ENCODE peak calls at places on chromosomes 12 and 14, in nine cellular contexts. A, N, Z, M, U, V, R, G and L are unnamed samples.

GRCh38 chr12:43692064-43692463 is 66.5 kb downstream of the PUS7L start:
- DNase-seq in A (no peak), N (no peak), Z (no peak), M (no peak), U (no peak), V (no peak), R (no peak), G (no peak), L (no peak)

GRCh38 chr12:100123316-100124095 is 19.2 kb downstream of the BLTP3B start:
- DNase-seq in A (no peak), N (no peak), Z (no peak), M (no peak), U (no peak), V (no peak), R (no peak), G (no peak), L (no peak)

GRCh38 chr14:87998414-87998813 is 5.4 kb upstream of the GALC start:
- DNase-seq in A (no peak), N (no peak), Z (no peak), M (no peak), U (no peak), V (no peak), R (no peak), G (no peak), L (no peak)

GRCh38 chr14:99654235-99655000 is 9.5 kb downstream of the HHIPL1 start:
- DNase-seq in A (peak), N (no peak), Z (peak), M (peak), U (no peak), V (peak), R (no peak), G (peak), L (peak)

GRCh38 chr12:43362910-43363694 is 188.9 kb downstream of the ADAMTS20 start:
- DNase-seq in A (no peak), N (no peak), Z (no peak), M (no peak), U (no peak), V (no peak), R (no peak), G (no peak), L (no peak)

GRCh38 chr14:83993545-83993944 is 1536.4 kb upstream of the FLRT2 start:
- DNase-seq in A (no peak), N (no peak), Z (no peak), M (no peak), U (no peak), V (no peak), R (no peak), G (no peak), L (no peak)

GRCh38 chr14:77039285-77040058 is 11.0 kb upstream of the IRF2BPL start:
- DNase-seq in A (no peak), N (no peak), Z (peak), M (no peak), U (no peak), V (no peak), R (no peak), G (no peak), L (peak)

GRCh38 chr12:105588126-105588525 is 257.6 kb downstream of the C12orf75 start:
- DNase-seq in A (no peak), N (no peak), Z (no peak), M (no peak), U (no peak), V (no peak), R (no peak), G (no peak), L (no peak)

GRCh38 chr14:103436533-103436932 is 51.3 kb downstream of the MARK3 start:
- DNase-seq in A (no peak), N (no peak), Z (no peak), M (peak), U (no peak), V (no peak), R (no peak), G (no peak), L (no peak)

GRCh38 chr14:22536853-22537338 is 52.1 kb downstream of the DAD1 start:
- DNase-seq in A (no peak), N (no peak), Z (peak), M (peak), U (peak), V (peak), R (peak), G (peak), L (peak)

GRCh38 chr12:63150255-63151060 is 543 bp downstream of the AVPR1A start:
- DNase-seq in A (peak), N (no peak), Z (no peak), M (peak), U (no peak), V (no peak), R (no peak), G (no peak), L (no peak)

GRCh38 chr14:87813691-87814090 is 179.3 kb downstream of the GALC start:
- DNase-seq in A (no peak), N (no peak), Z (no peak), M (no peak), U (no peak), V (no peak), R (no peak), G (no peak), L (no peak)

GRCh38 chr14:102784892-102785597 is 7.8 kb downstream of the TRAF3 start:
- DNase-seq in A (no peak), N (no peak), Z (no peak), M (no peak), U (no peak), V (no peak), R (no peak), G (no peak), L (no peak)

GRCh38 chr14:57974896-57975295 is 109.0 kb upstream of the SLC35F4 start:
- DNase-seq in A (no peak), N (no peak), Z (no peak), M (no peak), U (no peak), V (no peak), R (no peak), G (no peak), L (no peak)

GRCh38 chr12:31119531-31120211 is 46.0 kb downstream of the DDX11 start:
- DNase-seq in A (no peak), N (no peak), Z (no peak), M (no peak), U (no peak), V (no peak), R (no peak), G (no peak), L (no peak)

GRCh38 chr12:73726881-73727280 is 810.8 kb upstream of the ATXN7L3B start:
- DNase-seq in A (no peak), N (no peak), Z (no peak), M (no peak), U (no peak), V (no peak), R (no peak), G (no peak), L (no peak)

GRCh38 chr14:98952595-98953325 is 319.2 kb downstream of the BCL11B start:
- DNase-seq in A (no peak), N (no peak), Z (no peak), M (peak), U (no peak), V (no peak), R (no peak), G (peak), L (no peak)

GRCh38 chr12:69688496-69689427 is 10.3 kb downstream of the BEST3 start:
- DNase-seq in A (peak), N (peak), Z (peak), M (peak), U (no peak), V (peak), R (peak), G (no peak), L (peak)

GRCh38 chr14:36245223-36245622 is 68.7 kb upstream of the PTCSC3 start:
- DNase-seq in A (no peak), N (no peak), Z (no peak), M (no peak), U (no peak), V (no peak), R (no peak), G (no peak), L (no peak)

GRCh38 chr14:24307575-24308341 is at the start of gene CIDEB:
- DNase-seq in A (peak), N (peak), Z (peak), M (peak), U (no peak), V (peak), R (peak), G (peak), L (peak)

GRCh38 chr12:47882796-47883546 is 21.8 kb downstream of the VDR start:
- DNase-seq in A (no peak), N (no peak), Z (no peak), M (no peak), U (peak), V (peak), R (no peak), G (peak), L (peak)

GRCh38 chr12:116806845-116807440 is 68.8 kb downstream of the RNFT2 start:
- DNase-seq in A (no peak), N (no peak), Z (no peak), M (no peak), U (no peak), V (no peak), R (no peak), G (no peak), L (no peak)

GRCh38 chr12:120117961-120118709 is 1.6 kb upstream of the RAB35 start:
- DNase-seq in A (no peak), N (peak), Z (no peak), M (peak), U (no peak), V (no peak), R (peak), G (no peak), L (no peak)

GRCh38 chr14:69260246-69260978 is 454 bp downstream of the GALNT16 start:
- DNase-seq in A (peak), N (no peak), Z (no peak), M (peak), U (no peak), V (no peak), R (peak), G (no peak), L (no peak)

GRCh38 chr14:23559010-23559920 is 3.2 kb downstream of the THTPA start:
- DNase-seq in A (peak), N (peak), Z (no peak), M (peak), U (no peak), V (peak), R (peak), G (no peak), L (peak)

GRCh38 chr12:51275088-51275487 is 4.9 kb upstream of the SMAGP start:
- DNase-seq in A (no peak), N (no peak), Z (no peak), M (no peak), U (no peak), V (no peak), R (no peak), G (no peak), L (peak)

GRCh38 chr12:105522166-105522825 is 191.8 kb downstream of the C12orf75 start:
- DNase-seq in A (no peak), N (no peak), Z (no peak), M (peak), U (no peak), V (no peak), R (no peak), G (no peak), L (no peak)

GRCh38 chr12:22529281-22530060 is 14.9 kb downstream of the C2CD5 start:
- DNase-seq in A (no peak), N (peak), Z (no peak), M (peak), U (no peak), V (no peak), R (peak), G (no peak), L (no peak)

GRCh38 chr14:99176156-99176945 is 95.6 kb downstream of the BCL11B start:
- DNase-seq in A (no peak), N (no peak), Z (no peak), M (no peak), U (no peak), V (peak), R (no peak), G (peak), L (no peak)

GRCh38 chr12:120134307-120134980 is 17.9 kb upstream of the RAB35 start:
- DNase-seq in A (no peak), N (no peak), Z (no peak), M (no peak), U (no peak), V (no peak), R (no peak), G (no peak), L (no peak)

GRCh38 chr14:102979406-102979805 is 56.9 kb downstream of the AMN start:
- DNase-seq in A (no peak), N (no peak), Z (no peak), M (no peak), U (no peak), V (no peak), R (no peak), G (no peak), L (no peak)

GRCh38 chr12:49540229-49541139 is 1.7 kb downstream of the KCNH3 start:
- DNase-seq in A (no peak), N (no peak), Z (no peak), M (no peak), U (no peak), V (no peak), R (no peak), G (peak), L (no peak)

GRCh38 chr12:67452119-67452805 is 183.1 kb downstream of the CAND1 start:
- DNase-seq in A (no peak), N (no peak), Z (no peak), M (no peak), U (peak), V (no peak), R (no peak), G (no peak), L (no peak)

GRCh38 chr14:96268426-96269358 is 12.7 kb downstream of the BDKRB1 start:
- DNase-seq in A (peak), N (no peak), Z (peak), M (peak), U (no peak), V (no peak), R (no peak), G (peak), L (peak)

GRCh38 chr14:94469261-94469660 is 6.7 kb downstream of the SERPINA9 start:
- DNase-seq in A (no peak), N (no peak), Z (no peak), M (no peak), U (no peak), V (no peak), R (no peak), G (peak), L (no peak)

GRCh38 chr12:64178122-64178521 is 44.0 kb downstream of the KICS2 start:
- DNase-seq in A (no peak), N (no peak), Z (no peak), M (no peak), U (no peak), V (no peak), R (no peak), G (no peak), L (no peak)

GRCh38 chr12:45388545-45388944 is 172.7 kb downstream of the ANO6 start:
- DNase-seq in A (no peak), N (peak), Z (peak), M (peak), U (no peak), V (no peak), R (peak), G (no peak), L (peak)

DNA sequence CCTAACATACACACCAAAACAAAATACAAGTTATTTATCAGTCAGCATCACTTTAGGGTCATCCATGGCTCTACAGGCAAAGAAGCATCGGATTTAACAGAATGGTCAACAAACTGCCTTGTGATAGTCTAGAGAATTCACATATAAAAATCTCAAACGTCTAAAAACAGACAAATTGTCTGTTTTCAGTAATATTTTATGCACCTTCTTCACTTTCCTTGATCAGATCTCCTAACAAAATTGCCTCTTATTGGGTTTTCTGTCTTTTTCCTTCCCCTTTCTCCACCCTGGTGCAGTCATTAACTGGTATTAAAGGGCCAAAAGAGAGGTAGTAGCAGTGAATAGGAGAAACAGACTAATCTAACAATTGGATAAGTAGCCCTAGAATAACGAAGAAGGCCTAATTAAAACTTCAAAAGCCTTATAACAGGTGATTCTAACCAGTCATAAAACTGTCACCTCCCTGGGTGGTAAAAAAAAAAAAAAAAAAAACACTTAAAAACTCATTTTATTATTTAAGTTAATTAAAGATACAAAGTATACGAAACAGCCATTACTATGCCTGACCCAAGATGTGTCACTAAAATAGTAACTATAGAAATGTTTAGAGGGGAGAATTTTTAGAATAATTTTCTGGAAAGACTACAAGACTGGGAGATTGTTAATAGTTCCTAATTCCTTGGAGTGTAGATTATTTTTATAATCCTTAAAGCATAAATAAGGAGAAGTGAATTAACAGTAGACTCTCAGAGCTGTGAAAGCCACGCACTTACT is 1.5 kb downstream of the KIF21A start:
- DNase-seq in A (no peak), N (no peak), Z (no peak), M (no peak), U (no peak), V (no peak), R (no peak), G (no peak), L (no peak)
- H3K4me3 ChIP-seq in A (no peak), N (peak), Z (peak), M (peak), U (peak), V (peak), R (peak), G (no peak), L (peak)

DNA sequence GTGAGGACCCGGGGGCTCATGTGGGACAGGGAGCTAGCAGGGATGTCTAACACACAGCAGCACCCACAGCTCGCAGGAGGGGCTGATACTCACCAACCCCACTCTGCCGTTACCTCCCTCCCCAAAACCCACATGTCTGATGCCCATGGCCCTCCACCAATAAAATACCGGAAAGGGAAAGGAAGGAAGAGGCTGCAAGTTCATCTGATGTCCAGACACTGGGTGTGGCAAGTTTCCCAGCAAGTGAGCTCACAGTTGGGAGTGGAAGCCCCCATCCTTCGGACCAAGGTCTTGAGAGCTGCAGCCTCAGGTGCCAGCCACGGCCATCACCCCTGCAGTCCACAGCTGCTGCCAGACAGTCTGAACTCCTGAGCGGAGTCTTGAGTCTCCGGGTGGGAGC is 39.3 kb upstream of the DIO3 start:
- DNase-seq in A (no peak), N (no peak), Z (no peak), M (no peak), U (no peak), V (no peak), R (no peak), G (no peak), L (no peak)
- TF ChIP-seq EP300 in A (no peak), N (no peak), Z (no peak), M (no peak), U (no peak), V (no peak), R (no peak), G (no peak), L (no peak)

GRCh38 chr12:6851153-6851920 is at the start of gene CDCA3:
- DNase-seq in A (peak), N (peak), Z (peak), M (peak), U (peak), V (peak), R (peak), G (peak), L (peak)

GRCh38 chr12:6853626-6854025 is 1.7 kb downstream of the USP5 start:
- DNase-seq in A (no peak), N (no peak), Z (no peak), M (no peak), U (no peak), V (no peak), R (no peak), G (no peak), L (no peak)

GRCh38 chr12:6852651-6853354 is 853 bp downstream of the USP5 start:
- DNase-seq in A (peak), N (peak), Z (no peak), M (peak), U (no peak), V (peak), R (peak), G (peak), L (peak)

GRCh38 chr12:6850796-6851152 is 312 bp downstream of the CDCA3 start:
- DNase-seq in A (no peak), N (peak), Z (no peak), M (no peak), U (no peak), V (no peak), R (peak), G (no peak), L (no peak)

GRCh38 chr12:6851921-6852650 is at the start of gene USP5:
- DNase-seq in A (peak), N (peak), Z (peak), M (peak), U (peak), V (peak), R (peak), G (peak), L (peak)
- TF ChIP-seq POLR2A in A (no peak), N (peak), Z (peak), M (peak), U (peak), V (no peak), R (peak), G (peak), L (no peak)

DNA sequence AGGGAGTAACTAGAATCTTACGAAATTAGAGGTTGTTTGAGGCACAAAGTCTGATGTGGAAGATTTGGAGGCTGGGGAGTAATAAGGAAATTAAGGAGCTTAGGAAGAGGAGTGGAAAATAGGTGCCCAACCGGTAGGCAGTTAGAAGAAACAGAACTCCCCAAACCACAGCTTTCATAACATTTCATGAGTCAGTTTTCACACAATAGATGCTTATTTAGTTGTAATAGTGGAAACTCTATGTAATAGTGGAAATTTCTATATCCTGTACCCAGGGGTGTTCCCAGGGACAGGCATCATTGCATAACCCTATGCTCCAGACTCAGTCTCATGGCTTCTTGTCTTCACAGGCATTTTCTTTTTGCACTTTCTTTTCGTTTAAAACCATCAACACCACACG is 8.3 kb downstream of the C3AR1 start:
- DNase-seq in A (no peak), N (no peak), Z (no peak), M (no peak), U (no peak), V (no peak), R (no peak), G (no peak), L (no peak)
- H3K4me3 ChIP-seq in A (no peak), N (no peak), Z (no peak), M (no peak), U (no peak), V (no peak), R (no peak), G (no peak), L (no peak)